ENCODE peak calls at places on chromosomes 5 and 9, in six cellular contexts. One of them, this sample, is unnamed.

GRCh38 chr9:129166962-129167557 is 11.0 kb downstream of the IER5L start:
- DNase-seq in neural progenitor cell: no peak
- DNase-seq in MM.1S: no peak
- DNase-seq in fibroblast of lung: peak
- DNase-seq in GM23248: peak
- DNase-seq in mammary epithelial cell: peak
- DNase-seq in this sample: peak

GRCh38 chr9:83166369-83166768 is 103.4 kb upstream of the RASEF start:
- DNase-seq in neural progenitor cell: no peak
- DNase-seq in MM.1S: peak
- DNase-seq in fibroblast of lung: no peak
- DNase-seq in GM23248: no peak
- DNase-seq in mammary epithelial cell: peak
- DNase-seq in this sample: no peak

GRCh38 chr5:69271376-69271775 is 36.7 kb downstream of the CDK7 start:
- DNase-seq in neural progenitor cell: no peak
- DNase-seq in MM.1S: no peak
- DNase-seq in fibroblast of lung: peak
- DNase-seq in GM23248: peak
- DNase-seq in mammary epithelial cell: peak
- DNase-seq in this sample: peak

GRCh38 chr9:135857371-135857786 is 50.0 kb downstream of the CAMSAP1 start:
- DNase-seq in neural progenitor cell: no peak
- DNase-seq in MM.1S: no peak
- DNase-seq in fibroblast of lung: peak
- DNase-seq in GM23248: peak
- DNase-seq in mammary epithelial cell: peak
- DNase-seq in this sample: peak

GRCh38 chr9:123302348-123303214 is 34.2 kb upstream of the STRBP start:
- DNase-seq in neural progenitor cell: no peak
- DNase-seq in MM.1S: no peak
- DNase-seq in fibroblast of lung: no peak
- DNase-seq in GM23248: no peak
- DNase-seq in mammary epithelial cell: no peak
- DNase-seq in this sample: peak

GRCh38 chr5:140882591-140882899 is 621 bp downstream of the PCDHA13 start:
- DNase-seq in neural progenitor cell: peak
- DNase-seq in MM.1S: no peak
- DNase-seq in fibroblast of lung: no peak
- DNase-seq in GM23248: no peak
- DNase-seq in mammary epithelial cell: peak
- DNase-seq in this sample: no peak

GRCh38 chr9:137445275-137445807 is 4.2 kb upstream of the ENTPD8 start:
- DNase-seq in neural progenitor cell: peak
- DNase-seq in MM.1S: peak
- DNase-seq in fibroblast of lung: peak
- DNase-seq in GM23248: peak
- DNase-seq in mammary epithelial cell: peak
- DNase-seq in this sample: peak

GRCh38 chr9:81394816-81395215 is 294.5 kb downstream of the TLE1 start:
- DNase-seq in neural progenitor cell: no peak
- DNase-seq in MM.1S: no peak
- DNase-seq in fibroblast of lung: peak
- DNase-seq in GM23248: no peak
- DNase-seq in mammary epithelial cell: no peak
- DNase-seq in this sample: peak

GRCh38 chr5:114782869-114783268 is 386.8 kb downstream of the TRIM36 start:
- DNase-seq in neural progenitor cell: peak
- DNase-seq in MM.1S: no peak
- DNase-seq in fibroblast of lung: no peak
- DNase-seq in GM23248: no peak
- DNase-seq in mammary epithelial cell: no peak
- DNase-seq in this sample: no peak

GRCh38 chr5:5626412-5626811 is 203.9 kb downstream of the ICE1 start:
- DNase-seq in neural progenitor cell: no peak
- DNase-seq in MM.1S: no peak
- DNase-seq in fibroblast of lung: no peak
- DNase-seq in GM23248: no peak
- DNase-seq in mammary epithelial cell: no peak
- DNase-seq in this sample: no peak

GRCh38 chr5:59206132-59206581 is 623.3 kb downstream of the RAB3C start:
- DNase-seq in neural progenitor cell: no peak
- DNase-seq in MM.1S: no peak
- DNase-seq in fibroblast of lung: peak
- DNase-seq in GM23248: peak
- DNase-seq in mammary epithelial cell: peak
- DNase-seq in this sample: peak

GRCh38 chr9:23820731-23821399 is 5.2 kb downstream of the ELAVL2 start:
- DNase-seq in neural progenitor cell: peak
- DNase-seq in MM.1S: no peak
- DNase-seq in fibroblast of lung: no peak
- DNase-seq in GM23248: no peak
- DNase-seq in mammary epithelial cell: no peak
- DNase-seq in this sample: no peak

GRCh38 chr9:23824241-23825142 is 1.5 kb downstream of the ELAVL2 start:
- DNase-seq in neural progenitor cell: peak
- DNase-seq in MM.1S: no peak
- DNase-seq in fibroblast of lung: no peak
- DNase-seq in GM23248: peak
- DNase-seq in mammary epithelial cell: peak
- DNase-seq in this sample: no peak

GRCh38 chr9:23821400-23822181 is 4.4 kb downstream of the ELAVL2 start:
- DNase-seq in neural progenitor cell: peak
- DNase-seq in MM.1S: no peak
- DNase-seq in fibroblast of lung: no peak
- DNase-seq in GM23248: peak
- DNase-seq in mammary epithelial cell: peak
- DNase-seq in this sample: peak

GRCh38 chr9:23825143-23825531 is 903 bp downstream of the ELAVL2 start:
- DNase-seq in neural progenitor cell: peak
- DNase-seq in MM.1S: no peak
- DNase-seq in fibroblast of lung: no peak
- DNase-seq in GM23248: no peak
- DNase-seq in mammary epithelial cell: peak
- DNase-seq in this sample: no peak

DNA sequence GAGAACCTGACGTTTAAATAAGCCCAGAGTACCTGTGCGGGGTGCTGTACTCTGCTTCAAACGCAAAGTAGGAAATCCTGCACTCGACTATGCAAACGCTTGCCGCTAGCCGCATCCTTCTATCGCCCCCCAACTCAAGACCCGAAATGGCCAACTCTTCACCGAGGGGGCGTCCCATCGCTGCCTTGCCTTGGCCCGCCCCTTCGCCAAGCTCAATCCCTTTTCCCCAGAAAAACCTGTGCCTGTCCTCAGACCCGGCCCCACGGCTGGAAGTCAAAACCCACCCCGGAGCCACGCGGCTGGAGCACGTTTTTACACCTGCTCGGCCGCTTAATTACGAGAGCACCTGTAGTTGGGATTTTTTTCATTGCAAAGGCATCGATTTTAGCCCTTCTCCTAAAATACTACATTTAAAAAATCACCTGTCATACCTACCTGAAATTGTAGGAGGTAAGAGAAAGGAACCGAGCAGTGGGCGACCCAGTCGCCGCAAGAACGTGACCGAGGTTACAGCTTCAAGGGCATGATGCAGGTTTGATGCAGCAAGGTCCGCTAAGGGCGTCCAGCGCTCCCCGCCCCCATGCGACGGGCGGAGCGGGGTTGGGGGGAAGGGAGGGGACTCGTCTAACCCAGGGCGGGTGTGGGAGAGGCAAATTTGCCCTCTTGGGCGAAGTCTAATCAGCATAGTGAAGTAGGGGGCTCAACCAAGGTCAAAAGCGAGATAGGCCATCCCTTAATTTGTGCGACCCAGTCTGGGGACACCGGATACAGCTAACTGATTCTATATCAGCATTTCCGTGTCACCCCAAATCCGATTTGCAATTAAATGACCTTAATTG is 3.5 kb downstream of the ELAVL2 start:
- DNase-seq in neural progenitor cell: peak
- DNase-seq in MM.1S: no peak
- DNase-seq in fibroblast of lung: no peak
- DNase-seq in GM23248: no peak
- DNase-seq in mammary epithelial cell: no peak
- DNase-seq in this sample: no peak
- TF ChIP-seq EZH2 in neural progenitor cell: peak
- TF ChIP-seq EZH2 in MM.1S: no peak
- TF ChIP-seq EZH2 in fibroblast of lung: no peak
- TF ChIP-seq EZH2 in GM23248: peak
- TF ChIP-seq EZH2 in mammary epithelial cell: no peak
- TF ChIP-seq EZH2 in this sample: no peak

GRCh38 chr5:2686725-2687124 is 64.8 kb downstream of the IRX2 start:
- DNase-seq in neural progenitor cell: peak
- DNase-seq in MM.1S: no peak
- DNase-seq in fibroblast of lung: no peak
- DNase-seq in GM23248: peak
- DNase-seq in mammary epithelial cell: no peak
- DNase-seq in this sample: no peak
- H3K4me2 ChIP-seq in neural progenitor cell: peak
- H3K4me2 ChIP-seq in MM.1S: no peak
- H3K4me2 ChIP-seq in fibroblast of lung: no peak
- H3K4me2 ChIP-seq in GM23248: no peak
- H3K4me2 ChIP-seq in mammary epithelial cell: peak
- H3K4me2 ChIP-seq in this sample: no peak

GRCh38 chr5:35229076-35230042 is 928 bp downstream of the PRLR start:
- DNase-seq in neural progenitor cell: peak
- DNase-seq in MM.1S: peak
- DNase-seq in fibroblast of lung: no peak
- DNase-seq in GM23248: peak
- DNase-seq in mammary epithelial cell: peak
- DNase-seq in this sample: no peak
- TF ChIP-seq EZH2 in neural progenitor cell: peak
- TF ChIP-seq EZH2 in MM.1S: no peak
- TF ChIP-seq EZH2 in fibroblast of lung: no peak
- TF ChIP-seq EZH2 in GM23248: peak
- TF ChIP-seq EZH2 in mammary epithelial cell: no peak
- TF ChIP-seq EZH2 in this sample: peak

GRCh38 chr9:119044801-119045200 is 324.4 kb downstream of the BRINP1 start:
- DNase-seq in neural progenitor cell: peak
- DNase-seq in MM.1S: no peak
- DNase-seq in fibroblast of lung: no peak
- DNase-seq in GM23248: peak
- DNase-seq in mammary epithelial cell: peak
- DNase-seq in this sample: no peak

GRCh38 chr9:119047513-119047912 is 321.7 kb downstream of the BRINP1 start:
- DNase-seq in neural progenitor cell: no peak
- DNase-seq in MM.1S: no peak
- DNase-seq in fibroblast of lung: no peak
- DNase-seq in GM23248: no peak
- DNase-seq in mammary epithelial cell: no peak
- DNase-seq in this sample: no peak

GRCh38 chr9:119043996-119044395 is 325.2 kb downstream of the BRINP1 start:
- DNase-seq in neural progenitor cell: no peak
- DNase-seq in MM.1S: no peak
- DNase-seq in fibroblast of lung: no peak
- DNase-seq in GM23248: no peak
- DNase-seq in mammary epithelial cell: no peak
- DNase-seq in this sample: no peak
- H3K4me2 ChIP-seq in neural progenitor cell: peak
- H3K4me2 ChIP-seq in MM.1S: no peak
- H3K4me2 ChIP-seq in fibroblast of lung: no peak
- H3K4me2 ChIP-seq in GM23248: no peak
- H3K4me2 ChIP-seq in mammary epithelial cell: no peak
- H3K4me2 ChIP-seq in this sample: no peak

This sample was measured in endothelial cell of umbilical vein.